ENCODE peak calls at places on chromosomes 12 and 14, in six cellular contexts. L is A549, D is right lobe of liver, U is suprapubic skin, J is PC-9, R is HFFc6. M is an unnamed sample.

GRCh38 chr12:89965993-89966392 is 257.4 kb upstream of the ATP2B1 start:
- DNase-seq in L (no peak), D (no peak), R (no peak), J (no peak), U (no peak), M (no peak)

GRCh38 chr14:78598046-78598652 is 428.0 kb downstream of the NRXN3 start:
- DNase-seq in L (peak; percentile 50), D (peak; percentile 49), U (no peak), R (peak; percentile 52), J (peak; percentile 29), M (peak; percentile 23)

GRCh38 chr12:116718578-116719454 is 19.1 kb downstream of the SPRING1 start:
- DNase-seq in L (no peak), D (no peak), U (no peak), J (no peak), R (no peak), M (peak; percentile 51)

GRCh38 chr12:105921872-105922669 is 216.7 kb downstream of the NUAK1 start:
- DNase-seq in R (no peak), D (no peak), U (no peak), L (peak; percentile 43), J (no peak), M (no peak)

GRCh38 chr12:46261658-46262057 is 7.2 kb downstream of the SLC38A1 start:
- DNase-seq in U (no peak), R (no peak), L (no peak), D (no peak), J (peak; percentile 35), M (no peak)

GRCh38 chr12:60834806-60835205 is 1239.0 kb downstream of the SLC16A7 start:
- DNase-seq in L (no peak), R (no peak), J (no peak), D (no peak), U (no peak), M (no peak)

GRCh38 chr14:50335389-50335788 is 23.3 kb downstream of the DMAC2L start:
- DNase-seq in R (peak; percentile 27), J (no peak), L (peak; percentile 54), U (no peak), D (no peak), M (peak; percentile 74)

GRCh38 chr12:13243516-13244070 is 47.1 kb downstream of the EMP1 start:
- DNase-seq in R (no peak), J (no peak), U (no peak), D (no peak), L (no peak), M (no peak)

GRCh38 chr12:132998742-132999141 is 12.6 kb downstream of the ZNF26 start:
- DNase-seq in U (no peak), D (no peak), R (no peak), L (no peak), J (no peak), M (no peak)

GRCh38 chr12:123681605-123682004 is 10.7 kb downstream of the TCTN2 start:
- DNase-seq in U (no peak), L (no peak), D (no peak), J (no peak), R (no peak), M (no peak)
- TF ChIP-seq CTCF in U (no peak), L (no peak), D (no peak), J (no peak), R (no peak), M (no peak)

DNA sequence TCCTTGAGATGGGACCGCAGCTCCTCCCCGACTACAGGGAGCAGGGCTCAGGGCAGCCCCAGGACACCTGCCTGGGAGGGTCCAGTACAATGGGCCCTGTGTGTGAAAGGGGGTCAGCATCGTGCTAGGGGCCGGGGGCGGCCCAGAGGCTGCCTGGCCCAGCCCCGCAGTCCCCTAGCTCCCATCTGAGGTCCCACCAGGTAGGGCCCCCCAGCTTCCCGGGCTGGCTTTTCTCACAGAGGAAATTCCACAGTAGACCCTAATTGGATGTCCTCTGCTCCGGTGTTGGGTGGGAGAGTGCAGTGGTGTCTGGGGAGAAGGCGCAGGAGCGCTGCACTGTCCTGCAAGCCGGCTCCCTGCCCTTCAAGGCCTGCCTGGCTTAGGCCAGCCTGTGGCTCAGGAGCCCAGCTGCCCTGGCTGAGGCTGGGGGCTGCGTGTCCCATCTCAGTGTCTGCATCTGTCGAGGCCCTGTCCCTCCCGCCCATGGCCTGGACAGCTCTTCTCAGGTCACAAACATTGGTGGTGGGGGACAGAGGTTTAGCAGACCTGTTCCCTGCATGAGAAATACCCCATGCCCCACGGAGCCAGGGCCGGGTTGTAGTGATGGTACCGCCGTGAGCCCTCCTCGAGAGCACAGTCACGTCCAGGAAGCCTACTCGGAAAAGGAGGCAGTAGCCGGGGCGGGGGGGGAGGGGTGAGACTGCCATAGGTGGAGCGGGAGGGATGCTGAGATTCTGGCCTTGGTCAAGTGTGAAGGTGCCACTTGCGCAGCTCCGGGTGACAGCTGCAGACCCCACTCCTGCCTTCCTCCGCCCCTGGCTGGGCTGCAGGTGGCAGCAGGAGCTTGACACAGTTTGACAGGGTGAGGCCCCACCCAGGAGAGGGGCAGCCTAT is 11.6 kb downstream of the HIP1R start:
- DNase-seq in L (no peak), J (no peak), U (peak; percentile 69), D (no peak), R (no peak), M (no peak)
- TF ChIP-seq CTCF in L (no peak), J (no peak), U (no peak), D (no peak), R (no peak), M (no peak)

GRCh38 chr14:29521526-29522137 is 406.0 kb downstream of the PRKD1 start:
- DNase-seq in L (no peak), D (no peak), J (no peak), R (peak; percentile 2), U (no peak), M (no peak)
- TF ChIP-seq CTCF in L (no peak), D (no peak), J (peak; percentile 39), R (peak; percentile 74), U (no peak), M (peak; percentile 42)

DNA sequence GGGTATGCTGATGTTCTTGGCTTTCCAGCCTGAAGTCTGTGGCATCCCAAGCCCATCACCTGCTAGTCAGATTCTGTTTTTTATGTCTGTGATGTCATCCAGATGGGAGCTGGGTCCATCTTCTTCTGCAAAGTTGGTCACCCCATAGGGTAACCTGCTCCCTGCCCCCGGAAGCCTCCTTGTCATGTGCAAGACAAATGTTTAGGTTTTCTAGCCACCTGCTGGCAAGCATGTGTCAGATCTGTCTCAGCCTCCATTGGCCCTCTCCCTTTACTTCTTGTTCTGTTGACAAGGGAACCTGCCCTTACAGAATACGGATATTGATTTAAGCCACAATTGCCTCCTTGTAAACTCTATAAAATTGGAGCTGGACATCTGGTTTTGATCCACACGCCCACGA is 7.4 kb downstream of the NTF3 start:
- DNase-seq in D (no peak), J (no peak), U (no peak), L (no peak), R (no peak), M (no peak)
- TF ChIP-seq CTCF in D (no peak), J (no peak), U (no peak), L (no peak), R (peak; percentile 53), M (no peak)

GRCh38 chr12:108516511-108517275 is 1.6 kb downstream of the FICD start:
- DNase-seq in R (no peak), J (no peak), D (no peak), L (peak; percentile 39), U (no peak), M (no peak)
- TF ChIP-seq CTCF in R (peak; percentile 54), J (no peak), D (no peak), L (no peak), U (no peak), M (peak; percentile 37)

GRCh38 chr12:51590347-51591019 is 550 bp upstream of the SCN8A start:
- DNase-seq in R (peak; percentile 66), U (no peak), L (peak; percentile 78), D (peak; percentile 81), J (peak; percentile 32), M (peak; percentile 13)
- TF ChIP-seq CTCF in R (peak; percentile 76), U (no peak), L (peak; percentile 91), D (peak; percentile 67), J (no peak), M (peak; percentile 53)

GRCh38 chr14:97276573-97276972 is 479.4 kb downstream of the VRK1 start:
- DNase-seq in D (no peak), R (no peak), L (no peak), J (no peak), U (no peak), M (no peak)
- TF ChIP-seq CTCF in D (no peak), R (no peak), L (no peak), J (no peak), U (no peak), M (no peak)

GRCh38 chr14:82710257-82710841 is 1176.7 kb upstream of the SEL1L start:
- DNase-seq in U (no peak), J (peak; percentile 8), R (peak; percentile 30), L (peak; percentile 58), D (peak; percentile 65), M (peak; percentile 21)
- TF ChIP-seq CTCF in U (no peak), J (peak; percentile 78), R (peak; percentile 86), L (peak; percentile 42), D (peak; percentile 55), M (peak; percentile 93)

DNA sequence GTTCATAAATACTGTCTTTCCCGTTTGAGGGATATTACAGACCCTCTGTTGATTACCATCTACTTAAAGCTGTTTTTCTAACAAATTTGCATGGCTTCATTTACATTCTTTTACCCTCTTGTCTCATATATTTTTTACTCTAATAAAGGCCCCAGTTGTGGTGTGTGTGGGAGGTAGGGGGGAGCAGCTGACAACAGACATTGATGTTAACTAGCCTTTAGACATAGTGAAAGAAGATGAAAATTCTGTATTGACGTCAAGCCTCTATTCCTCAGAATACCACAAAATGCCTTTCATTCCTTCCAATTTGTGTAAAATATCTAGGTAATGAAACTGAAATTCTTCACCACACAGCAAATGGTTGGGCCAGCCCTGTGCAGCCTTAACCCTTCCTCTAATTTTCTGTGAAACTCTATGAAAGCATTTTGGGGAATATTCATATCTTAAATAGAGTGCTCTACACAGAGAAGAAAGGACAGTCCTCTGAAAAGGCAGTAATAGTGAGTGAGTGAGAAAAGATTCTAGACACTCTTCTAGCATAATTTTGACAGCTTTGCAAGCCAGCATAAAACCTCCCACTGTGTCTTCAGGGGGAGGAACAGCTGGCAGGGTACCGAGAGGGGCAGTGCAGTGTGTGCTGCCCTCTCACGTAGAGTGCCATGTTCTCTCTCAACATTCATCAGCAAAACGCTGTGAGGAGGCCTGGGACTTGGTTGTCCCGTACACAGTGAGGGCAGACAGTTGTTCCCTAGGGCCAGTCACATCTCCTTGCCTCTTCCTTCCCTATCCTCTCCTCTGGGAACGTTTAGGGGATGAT is 20.1 kb upstream of the CERS5 start:
- DNase-seq in J (no peak), D (no peak), R (peak; percentile 87), U (no peak), L (no peak), M (peak; percentile 77)
- TF ChIP-seq CTCF in J (no peak), D (no peak), R (no peak), U (no peak), L (no peak), M (no peak)

GRCh38 chr14:68084256-68084655 is 264.7 kb downstream of the RAD51B start:
- DNase-seq in L (peak; percentile 62), U (no peak), J (no peak), R (peak; percentile 15), D (no peak), M (no peak)
- TF ChIP-seq CTCF in L (peak; percentile 34), U (no peak), J (peak; percentile 28), R (peak; percentile 62), D (peak; percentile 9), M (peak; percentile 47)